ENCODE peak calls at places on chromosomes 3 and 15, in four cellular contexts. M is mucosa of descending colon, X is cardiac muscle cell, J is left ventricle myocardium inferior. U is an unnamed sample.

GRCh38 chr3:70985572-70985971 is 598.0 kb downstream of the FOXP1 start:
- DNase-seq in J (no peak), X (no peak), M (no peak), U (no peak)

GRCh38 chr15:87527416-87527815 is 729.1 kb downstream of the NTRK3 start:
- DNase-seq in X (no peak), M (no peak), J (no peak), U (no peak)

GRCh38 chr3:58429657-58430056 is 4.0 kb downstream of the PDHB start:
- DNase-seq in M (no peak), J (no peak), X (no peak), U (peak; percentile 53)

GRCh38 chr15:95266481-95267061 is 1035.2 kb downstream of the MCTP2 start:
- DNase-seq in M (no peak), J (no peak), X (no peak), U (no peak)

GRCh38 chr15:77582763-77583162 is 49.9 kb downstream of the LINGO1 start:
- DNase-seq in M (no peak), X (no peak), J (no peak), U (no peak)

GRCh38 chr15:51793521-51793920 is 35.9 kb upstream of the TMOD3 start:
- DNase-seq in X (no peak), J (peak; percentile 44), M (peak; percentile 25), U (no peak)

GRCh38 chr15:72758195-72758594 is 25.4 kb downstream of the ADPGK start:
- DNase-seq in X (no peak), J (no peak), M (no peak), U (no peak)

GRCh38 chr15:32641517-32642059 is at the start of gene SCG5:
- DNase-seq in J (no peak), M (peak; percentile 50), X (peak; percentile 61), U (no peak)

GRCh38 chr15:51203797-51204196 is 109.1 kb upstream of the TNFAIP8L3 start:
- DNase-seq in X (no peak), J (no peak), M (no peak), U (no peak)

GRCh38 chr15:63501256-63502089 is 2.9 kb upstream of the USP3 start:
- DNase-seq in X (peak; percentile 37), M (peak; percentile 84), J (peak; percentile 85), U (no peak)

GRCh38 chr3:143016321-143016972 is 15.1 kb downstream of the U2SURP start:
- DNase-seq in M (no peak), X (no peak), J (no peak), U (no peak)

GRCh38 chr3:7285502-7285901 is 424.6 kb downstream of the GRM7 start:
- DNase-seq in M (peak; percentile 41), J (no peak), X (no peak), U (no peak)
- TF ChIP-seq CTCF in M (no peak), J (peak; percentile 45), X (peak; percentile 28), U (no peak)

DNA sequence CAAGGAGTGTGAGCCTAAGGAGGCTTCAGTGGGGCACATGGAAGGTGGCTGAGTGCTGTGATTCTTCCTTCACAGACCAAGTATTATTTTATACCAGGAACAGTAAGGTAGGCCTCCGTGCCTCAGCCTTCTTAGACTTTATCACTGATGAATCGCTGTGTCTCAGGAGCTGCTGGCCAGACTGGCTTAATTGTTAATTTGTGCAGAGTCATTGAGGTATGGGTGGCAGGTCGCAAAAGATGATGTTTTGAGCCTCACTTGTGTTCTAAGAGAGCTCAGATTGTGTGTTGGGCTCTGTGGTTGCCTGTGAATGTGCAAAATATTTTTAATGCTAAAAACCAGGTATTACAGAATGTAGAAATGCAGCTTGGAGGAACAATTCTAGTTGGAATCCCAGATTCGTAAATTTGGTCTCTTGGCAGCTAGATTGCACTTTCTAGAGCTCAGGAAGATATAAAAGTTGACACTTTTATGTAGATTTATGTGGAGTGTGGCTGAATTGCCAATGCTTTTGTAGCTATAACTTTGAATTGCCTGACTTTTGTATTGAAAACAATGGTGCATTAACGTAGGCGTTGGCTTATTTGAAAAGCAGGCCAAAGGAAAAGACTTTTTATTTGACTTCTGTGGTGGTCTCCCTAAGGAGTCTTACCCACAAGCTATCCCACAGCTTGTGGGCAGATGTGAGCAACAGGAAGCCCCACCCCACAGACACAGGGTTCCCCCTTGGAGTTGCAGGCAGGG is 53.4 kb downstream of the LARS2 start:
- DNase-seq in J (no peak), M (no peak), X (no peak), U (no peak)
- H3K4me3 ChIP-seq in J (no peak overlapping the region), M (no peak overlapping the region), X (no peak overlapping the region), U (no peak overlapping the region)

DNA sequence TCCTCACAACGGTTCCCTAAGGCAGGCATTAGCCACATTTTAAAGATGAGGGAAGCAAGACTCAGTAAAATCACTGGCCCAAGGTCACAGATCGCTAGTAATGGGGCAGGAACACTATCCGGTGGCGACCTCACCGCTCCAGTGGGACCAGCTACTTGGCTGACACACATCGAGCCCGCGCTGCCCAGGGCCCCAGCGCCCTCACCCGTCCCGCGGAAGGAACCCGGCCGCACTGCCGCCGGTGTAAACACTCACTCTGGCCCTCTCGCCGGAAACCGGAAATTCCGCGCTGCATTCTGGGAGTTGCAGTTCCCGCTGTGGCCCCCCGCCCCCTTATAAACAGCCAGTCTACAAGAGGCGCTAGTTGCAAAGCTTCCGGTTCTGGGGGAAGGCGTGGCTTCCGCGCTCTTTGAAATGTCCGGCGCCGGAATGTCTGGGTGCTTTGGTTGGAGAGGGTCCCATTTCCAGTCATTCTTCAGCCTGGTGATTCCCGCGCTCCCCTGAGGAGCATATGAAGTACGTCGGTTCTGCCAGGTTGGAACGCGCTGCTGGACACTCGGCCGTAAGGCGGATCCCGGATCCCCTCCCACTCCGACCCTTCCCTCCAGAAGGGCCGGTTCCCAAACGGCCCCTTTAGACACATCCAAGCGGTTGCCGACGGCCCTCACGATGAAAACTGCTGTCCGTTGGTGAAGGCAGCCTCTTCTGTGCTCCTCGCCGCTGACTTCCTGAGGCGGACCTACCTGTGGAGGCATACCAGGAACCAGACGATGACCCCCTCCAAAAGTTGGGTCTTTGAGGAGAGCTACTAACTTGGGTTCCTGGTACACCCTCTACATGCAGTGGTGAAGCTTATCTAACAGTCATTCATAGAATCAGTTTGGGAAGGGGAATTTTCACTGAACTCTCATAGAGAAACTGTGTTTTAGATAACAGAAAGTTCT is at the start of gene UBL7:
- DNase-seq in X (peak; percentile 99), J (peak; percentile 97), M (peak; percentile 99), U (peak; percentile 92)
- TF ChIP-seq CTCF in X (peak; percentile 35), J (peak; percentile 12), M (no peak), U (no peak)

DNA sequence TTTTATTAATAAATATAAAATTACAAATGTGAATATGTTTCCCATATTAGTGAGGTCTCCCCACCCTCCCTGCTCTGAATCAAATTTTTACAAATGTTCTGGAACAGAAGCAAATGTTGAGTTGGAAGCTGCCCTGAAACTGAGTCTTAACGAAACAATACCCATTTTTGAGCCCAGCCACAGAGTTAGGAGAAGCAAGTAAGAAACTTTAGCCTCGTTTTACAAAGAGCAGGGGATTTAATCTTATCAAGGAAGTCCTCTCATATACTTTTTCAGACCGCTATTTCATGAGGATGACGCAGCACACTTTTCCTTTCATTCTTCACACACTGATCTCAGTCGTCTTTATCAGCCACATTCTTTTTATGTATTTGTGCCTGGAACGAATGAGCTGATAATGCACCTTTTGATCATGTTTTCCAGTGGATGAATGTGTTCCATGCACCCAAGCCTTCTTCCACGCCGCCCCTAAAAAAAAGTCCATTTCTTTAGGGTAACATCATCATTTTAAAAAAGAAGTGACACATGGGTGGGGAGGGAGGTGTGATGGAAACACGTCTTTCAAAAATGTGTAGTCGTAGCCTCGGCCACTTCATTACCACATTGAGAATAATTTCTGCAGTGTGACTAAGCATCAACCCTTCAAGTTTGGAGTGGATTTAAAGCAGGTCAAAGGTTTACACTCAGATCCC is 48.1 kb downstream of the SETMAR start:
- DNase-seq in X (peak; percentile 3), M (no peak), J (no peak), U (no peak)
- H3K4me3 ChIP-seq in X (no peak overlapping the region), M (no peak overlapping the region), J (peak overlapping the region; percentile 53), U (no peak overlapping the region)

GRCh38 chr3:190811775-190812480 is 50.6 kb downstream of the GMNC start:
- DNase-seq in M (peak; percentile 27), J (no peak), X (peak; percentile 79), U (peak; percentile 21)
- TF ChIP-seq CTCF in M (no peak), J (peak; percentile 67), X (peak; percentile 68), U (peak; percentile 62)

U was measured in GM12864.